ENCODE peak calls at places on chromosomes 11 and 22, in four cellular contexts. K is brain microvascular endothelial cell, V is lower leg skin, N is A549. T is an unnamed sample.

GRCh38 chr11:91776660-91777059 is 448.0 kb upstream of the FAT3 start:
- DNase-seq in N (no peak), K (no peak), V (no peak), T (no peak)

GRCh38 chr22:23137905-23138520 is 3.8 kb downstream of the RSPH14 start:
- DNase-seq in V (no peak), K (no peak), N (no peak), T (no peak)

GRCh38 chr22:41028841-41029240 is 63.6 kb upstream of the EP300 start:
- DNase-seq in K (peak), V (no peak), N (no peak), T (peak)

GRCh38 chr11:746289-747175 is 732 bp upstream of the TALDO1 start:
- DNase-seq in V (no peak), N (no peak), K (no peak), T (no peak)

GRCh38 chr22:19892249-19892879 is 37.7 kb upstream of the GNB1L start:
- DNase-seq in V (no peak), N (no peak), K (peak), T (peak)

GRCh38 chr22:25092119-25092518 is 107.5 kb upstream of the CRYBB3 start:
- DNase-seq in N (no peak), V (no peak), K (no peak), T (no peak)

GRCh38 chr11:93444671-93445073 is 98.5 kb downstream of the SMCO4 start:
- DNase-seq in N (no peak), V (no peak), K (peak), T (peak)

GRCh38 chr11:65609236-65609635 is 4.8 kb downstream of the MAP3K11 start:
- DNase-seq in K (no peak), N (no peak), V (no peak), T (peak)

GRCh38 chr22:46728470-46728869 is 9.6 kb downstream of the CERK start:
- DNase-seq in N (no peak), K (no peak), V (no peak), T (no peak)

GRCh38 chr11:17350455-17351170 is 987 bp upstream of the NCR3LG1 start:
- DNase-seq in V (no peak), K (no peak), N (no peak), T (no peak)
- TF ChIP-seq CTCF in V (no peak), K (no peak), N (no peak), T (no peak)

GRCh38 chr11:130449996-130450419 is 1.6 kb downstream of the ADAMTS15 start:
- DNase-seq in K (peak), V (peak), N (no peak), T (peak)

GRCh38 chr11:130449246-130449990 is 973 bp downstream of the ADAMTS15 start:
- DNase-seq in K (no peak), N (no peak), V (no peak), T (no peak)

GRCh38 chr11:130452171-130452570 is 3.7 kb downstream of the ADAMTS15 start:
- DNase-seq in N (no peak), V (no peak), K (no peak), T (no peak)

GRCh38 chr11:130452941-130453340 is 4.5 kb downstream of the ADAMTS15 start:
- DNase-seq in N (no peak), K (no peak), V (no peak), T (no peak)

DNA sequence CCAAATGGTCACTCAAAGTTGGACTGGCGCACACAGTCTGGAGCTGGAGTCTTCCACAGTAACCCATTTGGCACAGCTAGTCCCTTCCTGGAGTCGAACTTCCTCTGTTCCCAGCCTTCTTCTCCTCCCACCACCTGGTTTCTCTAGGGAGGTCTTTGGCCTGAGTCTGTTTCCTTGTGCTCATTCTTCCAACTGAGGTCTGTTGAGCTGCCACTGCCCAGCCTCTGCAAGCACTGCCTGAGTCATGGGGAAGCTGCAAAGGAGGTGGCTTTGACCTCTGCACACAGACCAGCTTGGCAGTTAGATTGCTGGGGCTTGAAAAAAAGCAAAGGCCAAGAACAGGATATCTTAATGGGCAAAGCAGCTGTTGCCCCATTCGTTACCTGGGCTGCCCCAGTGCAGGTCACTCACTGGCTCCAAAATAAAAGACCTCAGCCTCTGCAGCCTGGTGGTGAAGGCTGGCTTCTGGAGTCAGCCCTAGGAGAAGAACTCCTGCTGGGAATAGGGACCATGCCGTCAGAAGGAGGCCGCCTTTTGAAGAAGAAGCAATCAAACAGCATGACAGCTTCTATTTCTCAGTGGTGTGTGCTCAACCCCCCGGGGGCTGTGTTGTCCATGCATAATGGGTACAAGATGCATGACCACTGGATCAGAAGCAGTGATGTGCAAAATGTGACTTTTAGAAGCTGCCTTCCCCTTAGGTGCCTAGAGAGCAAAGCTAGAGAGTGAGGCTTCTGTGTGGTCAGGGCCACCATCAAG is 3.0 kb downstream of the ADAMTS15 start:
- DNase-seq in N (no peak), V (no peak), K (peak), T (peak)
- H3K4me3 ChIP-seq in N (no peak), V (no peak), K (no peak), T (peak)

GRCh38 chr11:72012091-72012630 is 13.5 kb downstream of the IL18BP start:
- DNase-seq in K (no peak), N (no peak), V (no peak), T (no peak)

GRCh38 chr11:72014761-72015320 is 16.1 kb downstream of the IL18BP start:
- DNase-seq in V (no peak), K (no peak), N (no peak), T (no peak)

GRCh38 chr11:72013765-72014711 is 15.3 kb downstream of the IL18BP start:
- DNase-seq in N (no peak), K (no peak), V (no peak), T (no peak)

GRCh38 chr11:72010529-72011233 is 12.0 kb downstream of the IL18BP start:
- DNase-seq in K (no peak), N (no peak), V (no peak), T (no peak)

DNA sequence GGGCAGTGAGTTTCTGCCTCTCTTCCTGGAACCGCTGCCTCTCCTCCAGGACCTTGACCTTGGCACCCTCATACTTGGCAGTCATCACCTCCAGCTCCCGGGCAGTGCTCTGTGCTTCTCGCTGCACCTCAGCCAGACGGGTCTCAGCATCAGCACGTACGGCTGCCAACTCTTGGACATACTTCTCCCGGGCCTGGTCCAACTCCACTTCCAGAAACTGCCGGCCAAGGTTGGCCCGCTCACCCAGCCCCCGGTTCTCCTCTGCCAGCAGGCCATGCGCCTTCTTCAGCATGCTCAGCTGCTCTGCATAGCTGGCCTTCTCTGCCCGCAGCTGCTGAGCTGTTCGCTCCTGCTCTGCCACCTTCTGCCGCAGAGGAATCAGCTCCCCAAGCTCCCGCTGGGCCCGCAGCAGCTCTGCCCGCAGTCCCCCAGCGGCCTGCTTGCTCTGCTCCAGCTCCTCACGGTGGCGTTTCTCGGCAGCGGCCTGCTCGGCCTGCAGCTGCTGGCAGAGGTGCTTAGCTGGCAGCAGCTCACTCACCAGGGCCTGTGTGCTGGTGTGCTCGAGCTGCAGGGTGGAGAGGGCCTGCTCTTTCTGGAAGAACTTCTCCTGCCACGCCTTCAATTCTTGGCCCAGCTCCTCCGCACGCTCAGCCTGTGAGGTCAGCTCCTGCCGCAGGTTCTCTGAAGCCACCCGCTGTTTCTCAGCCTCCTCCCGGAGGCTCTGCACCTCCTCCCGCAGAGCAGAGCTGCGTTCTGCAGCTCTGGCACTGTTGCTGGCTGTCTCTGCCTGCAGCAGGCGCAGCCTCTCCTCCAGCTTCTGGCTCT is 14.4 kb downstream of the IL18BP start:
- DNase-seq in K (peak), V (peak), N (no peak), T (peak)
- TF ChIP-seq CTCF in K (no peak), V (no peak), N (no peak), T (no peak)

GRCh38 chr22:37282385-37282677 is at the start of gene CYTH4:
- DNase-seq in V (peak), K (no peak), N (no peak), T (no peak)
- H3K4me3 ChIP-seq in V (peak), K (no peak), N (no peak), T (no peak)

GRCh38 chr11:30049214-30049613 is 32.4 kb upstream of the KCNA4 start:
- DNase-seq in N (no peak), V (no peak), K (no peak), T (peak)
- TF ChIP-seq CTCF in N (no peak), V (no peak), K (no peak), T (peak)

T was measured in fibroblast of pulmonary artery.